ENCODE peak calls at places on chromosomes 11 and 22, in ten cellular contexts. One of them, this sample, is unnamed.

GRCh38 chr22:17847360-17848078 is 73.2 kb upstream of the BID start:
- DNase-seq in right atrium auricular region: no peak
- DNase-seq in DND-41: no peak
- DNase-seq in AG04449: no peak
- DNase-seq in fibroblast of mammary gland: no peak
- DNase-seq in neural crest cell: no peak
- DNase-seq in Calu3: no peak
- DNase-seq in AG09319: no peak
- DNase-seq in HCT116: peak; percentile 46
- DNase-seq in astrocyte of the spinal cord: no peak
- DNase-seq in this sample: no peak

GRCh38 chr11:77082838-77083552 is 16.2 kb downstream of the CAPN5 start:
- DNase-seq in Calu3: no peak
- DNase-seq in AG09319: no peak
- DNase-seq in AG04449: no peak
- DNase-seq in fibroblast of mammary gland: peak; percentile 48
- DNase-seq in right atrium auricular region: peak; percentile 84
- DNase-seq in DND-41: peak; percentile 75
- DNase-seq in astrocyte of the spinal cord: no peak
- DNase-seq in HCT116: no peak
- DNase-seq in neural crest cell: no peak
- DNase-seq in this sample: no peak

GRCh38 chr11:8775341-8776133 is 92.9 kb downstream of the RPL27A start:
- DNase-seq in HCT116: no peak
- DNase-seq in AG04449: no peak
- DNase-seq in DND-41: no peak
- DNase-seq in astrocyte of the spinal cord: no peak
- DNase-seq in fibroblast of mammary gland: no peak
- DNase-seq in Calu3: no peak
- DNase-seq in right atrium auricular region: no peak
- DNase-seq in neural crest cell: no peak
- DNase-seq in AG09319: no peak
- DNase-seq in this sample: no peak

GRCh38 chr11:47335733-47336132 is 16.8 kb downstream of the MYBPC3 start:
- DNase-seq in neural crest cell: no peak
- DNase-seq in astrocyte of the spinal cord: no peak
- DNase-seq in Calu3: no peak
- DNase-seq in right atrium auricular region: no peak
- DNase-seq in HCT116: no peak
- DNase-seq in fibroblast of mammary gland: no peak
- DNase-seq in DND-41: no peak
- DNase-seq in AG09319: no peak
- DNase-seq in AG04449: no peak
- DNase-seq in this sample: no peak

GRCh38 chr22:24996420-24996952 is 44.0 kb downstream of the KIAA1671 start:
- DNase-seq in neural crest cell: peak; percentile 16
- DNase-seq in Calu3: peak; percentile 26
- DNase-seq in right atrium auricular region: no peak
- DNase-seq in astrocyte of the spinal cord: peak; percentile 53
- DNase-seq in DND-41: no peak
- DNase-seq in AG09319: no peak
- DNase-seq in HCT116: peak; percentile 49
- DNase-seq in fibroblast of mammary gland: peak; percentile 23
- DNase-seq in AG04449: no peak
- DNase-seq in this sample: no peak

GRCh38 chr11:78350101-78350645 is 67.4 kb downstream of the GAB2 start:
- DNase-seq in AG09319: no peak
- DNase-seq in right atrium auricular region: no peak
- DNase-seq in DND-41: peak; percentile 51
- DNase-seq in AG04449: no peak
- DNase-seq in neural crest cell: no peak
- DNase-seq in Calu3: no peak
- DNase-seq in HCT116: no peak
- DNase-seq in astrocyte of the spinal cord: peak; percentile 39
- DNase-seq in fibroblast of mammary gland: peak; percentile 28
- DNase-seq in this sample: peak; percentile 2

GRCh38 chr11:119148855-119149370 is at the start of gene ABCG4:
- DNase-seq in HCT116: no peak
- DNase-seq in Calu3: no peak
- DNase-seq in DND-41: peak; percentile 26
- DNase-seq in right atrium auricular region: no peak
- DNase-seq in astrocyte of the spinal cord: no peak
- DNase-seq in AG04449: no peak
- DNase-seq in neural crest cell: peak; percentile 31
- DNase-seq in fibroblast of mammary gland: no peak
- DNase-seq in AG09319: no peak
- DNase-seq in this sample: no peak

GRCh38 chr11:78961938-78962701 is 387.5 kb upstream of the NARS2 start:
- DNase-seq in neural crest cell: peak; percentile 61
- DNase-seq in DND-41: no peak
- DNase-seq in Calu3: no peak
- DNase-seq in fibroblast of mammary gland: peak; percentile 30
- DNase-seq in HCT116: no peak
- DNase-seq in AG09319: no peak
- DNase-seq in astrocyte of the spinal cord: peak; percentile 71
- DNase-seq in right atrium auricular region: no peak
- DNase-seq in AG04449: no peak
- DNase-seq in this sample: no peak

GRCh38 chr11:3217751-3218482 is 696 bp downstream of the MRGPRG start:
- DNase-seq in HCT116: no peak
- DNase-seq in neural crest cell: no peak
- DNase-seq in AG04449: no peak
- DNase-seq in right atrium auricular region: no peak
- DNase-seq in AG09319: no peak
- DNase-seq in DND-41: no peak
- DNase-seq in Calu3: no peak
- DNase-seq in astrocyte of the spinal cord: no peak
- DNase-seq in fibroblast of mammary gland: no peak
- DNase-seq in this sample: no peak

GRCh38 chr11:3216027-3216525 is 2.5 kb downstream of the MRGPRG start:
- DNase-seq in DND-41: no peak
- DNase-seq in right atrium auricular region: no peak
- DNase-seq in HCT116: no peak
- DNase-seq in astrocyte of the spinal cord: no peak
- DNase-seq in neural crest cell: no peak
- DNase-seq in Calu3: no peak
- DNase-seq in AG04449: no peak
- DNase-seq in fibroblast of mammary gland: no peak
- DNase-seq in AG09319: no peak
- DNase-seq in this sample: no peak

GRCh38 chr11:3213659-3214419 is 4.8 kb downstream of the MRGPRG start:
- DNase-seq in fibroblast of mammary gland: no peak
- DNase-seq in DND-41: no peak
- DNase-seq in AG09319: no peak
- DNase-seq in Calu3: no peak
- DNase-seq in neural crest cell: no peak
- DNase-seq in HCT116: no peak
- DNase-seq in right atrium auricular region: no peak
- DNase-seq in AG04449: no peak
- DNase-seq in astrocyte of the spinal cord: no peak
- DNase-seq in this sample: no peak

GRCh38 chr11:3214420-3214699 is 4.3 kb downstream of the MRGPRG start:
- DNase-seq in fibroblast of mammary gland: no peak
- DNase-seq in astrocyte of the spinal cord: no peak
- DNase-seq in right atrium auricular region: no peak
- DNase-seq in AG04449: no peak
- DNase-seq in HCT116: no peak
- DNase-seq in DND-41: no peak
- DNase-seq in neural crest cell: no peak
- DNase-seq in AG09319: no peak
- DNase-seq in Calu3: no peak
- DNase-seq in this sample: no peak

DNA sequence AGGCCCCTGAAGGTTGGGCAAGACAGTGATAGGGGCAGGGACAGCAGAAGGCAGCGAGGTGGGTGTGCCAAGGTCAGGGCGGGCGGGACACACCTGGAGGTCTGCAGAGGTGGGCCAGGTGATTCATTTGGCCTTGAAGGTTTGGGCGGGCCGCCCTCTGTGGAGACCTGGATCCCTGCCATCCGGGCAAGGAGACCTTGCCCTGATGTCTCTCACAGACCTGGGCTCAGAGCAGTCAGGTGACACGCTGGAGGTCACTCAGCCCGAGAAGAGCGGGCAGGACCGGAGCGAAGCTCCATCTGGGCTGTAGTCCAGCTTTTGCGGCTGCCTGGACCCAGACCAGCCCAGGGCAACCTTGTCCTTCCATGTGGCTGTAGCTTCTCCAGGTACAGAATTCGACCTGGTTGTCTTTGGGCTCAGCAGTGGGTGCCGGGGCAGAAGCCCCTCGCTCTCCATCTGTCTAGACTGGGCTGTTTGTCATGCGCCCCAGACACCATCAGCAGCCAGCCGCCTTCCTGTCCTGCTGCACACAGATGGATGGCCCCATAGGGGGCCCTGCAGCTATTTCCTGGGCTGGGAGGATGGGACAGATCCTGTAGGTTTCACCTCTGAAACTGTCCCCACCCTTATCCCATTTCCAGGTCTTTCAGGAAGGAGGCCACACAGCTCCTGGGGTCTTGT is 3.1 kb downstream of the MRGPRG start:
- DNase-seq in HCT116: no peak
- DNase-seq in AG09319: no peak
- DNase-seq in AG04449: no peak
- DNase-seq in Calu3: no peak
- DNase-seq in right atrium auricular region: no peak
- DNase-seq in astrocyte of the spinal cord: no peak
- DNase-seq in DND-41: no peak
- DNase-seq in fibroblast of mammary gland: no peak
- DNase-seq in neural crest cell: no peak
- DNase-seq in this sample: no peak
- TF ChIP-seq CTCF in HCT116: no peak
- TF ChIP-seq CTCF in AG09319: no peak
- TF ChIP-seq CTCF in AG04449: no peak
- TF ChIP-seq CTCF in Calu3: no peak
- TF ChIP-seq CTCF in right atrium auricular region: no peak
- TF ChIP-seq CTCF in astrocyte of the spinal cord: no peak
- TF ChIP-seq CTCF in DND-41: no peak
- TF ChIP-seq CTCF in fibroblast of mammary gland: no peak
- TF ChIP-seq CTCF in neural crest cell: no peak
- TF ChIP-seq CTCF in this sample: no peak

GRCh38 chr11:34356918-34357645 is 728 bp downstream of the ABTB2 start:
- DNase-seq in AG09319: no peak
- DNase-seq in right atrium auricular region: peak; percentile 68
- DNase-seq in astrocyte of the spinal cord: peak; percentile 66
- DNase-seq in fibroblast of mammary gland: peak; percentile 55
- DNase-seq in HCT116: no peak
- DNase-seq in AG04449: no peak
- DNase-seq in Calu3: peak; percentile 51
- DNase-seq in neural crest cell: peak; percentile 53
- DNase-seq in DND-41: no peak
- DNase-seq in this sample: peak; percentile 45

GRCh38 chr11:34355726-34356125 is 2.1 kb downstream of the ABTB2 start:
- DNase-seq in astrocyte of the spinal cord: no peak
- DNase-seq in AG04449: no peak
- DNase-seq in AG09319: no peak
- DNase-seq in Calu3: no peak
- DNase-seq in neural crest cell: no peak
- DNase-seq in right atrium auricular region: no peak
- DNase-seq in HCT116: no peak
- DNase-seq in fibroblast of mammary gland: no peak
- DNase-seq in DND-41: no peak
- DNase-seq in this sample: no peak

GRCh38 chr11:34354782-34355181 is 3.0 kb downstream of the ABTB2 start:
- DNase-seq in neural crest cell: no peak
- DNase-seq in astrocyte of the spinal cord: no peak
- DNase-seq in right atrium auricular region: no peak
- DNase-seq in Calu3: peak; percentile 32
- DNase-seq in fibroblast of mammary gland: peak; percentile 58
- DNase-seq in DND-41: no peak
- DNase-seq in AG04449: no peak
- DNase-seq in HCT116: no peak
- DNase-seq in AG09319: no peak
- DNase-seq in this sample: no peak

GRCh38 chr11:34356576-34356917 is 1.3 kb downstream of the ABTB2 start:
- DNase-seq in Calu3: peak; percentile 28
- DNase-seq in AG04449: no peak
- DNase-seq in AG09319: no peak
- DNase-seq in astrocyte of the spinal cord: peak; percentile 60
- DNase-seq in right atrium auricular region: no peak
- DNase-seq in DND-41: no peak
- DNase-seq in fibroblast of mammary gland: peak; percentile 27
- DNase-seq in neural crest cell: peak; percentile 16
- DNase-seq in HCT116: no peak
- DNase-seq in this sample: peak; percentile 28

GRCh38 chr11:34356130-34356529 is 1.7 kb downstream of the ABTB2 start:
- DNase-seq in AG04449: no peak
- DNase-seq in Calu3: no peak
- DNase-seq in right atrium auricular region: no peak
- DNase-seq in HCT116: no peak
- DNase-seq in fibroblast of mammary gland: no peak
- DNase-seq in neural crest cell: no peak
- DNase-seq in AG09319: no peak
- DNase-seq in DND-41: no peak
- DNase-seq in astrocyte of the spinal cord: no peak
- DNase-seq in this sample: no peak
- TF ChIP-seq CTCF in AG04449: no peak
- TF ChIP-seq CTCF in Calu3: no peak
- TF ChIP-seq CTCF in right atrium auricular region: no peak
- TF ChIP-seq CTCF in HCT116: peak; percentile 5
- TF ChIP-seq CTCF in fibroblast of mammary gland: no peak
- TF ChIP-seq CTCF in neural crest cell: no peak
- TF ChIP-seq CTCF in AG09319: no peak
- TF ChIP-seq CTCF in DND-41: peak; percentile 13
- TF ChIP-seq CTCF in astrocyte of the spinal cord: peak; percentile 18
- TF ChIP-seq CTCF in this sample: no peak

GRCh38 chr11:102111011-102111786 is 952 bp downstream of the YAP1 start:
- DNase-seq in neural crest cell: peak; percentile 86
- DNase-seq in AG04449: no peak
- DNase-seq in fibroblast of mammary gland: peak; percentile 69
- DNase-seq in right atrium auricular region: peak; percentile 76
- DNase-seq in HCT116: no peak
- DNase-seq in DND-41: no peak
- DNase-seq in astrocyte of the spinal cord: peak; percentile 88
- DNase-seq in Calu3: peak; percentile 84
- DNase-seq in AG09319: peak; percentile 63
- DNase-seq in this sample: peak; percentile 48
- TF ChIP-seq CTCF in neural crest cell: no peak
- TF ChIP-seq CTCF in AG04449: peak; percentile 45
- TF ChIP-seq CTCF in fibroblast of mammary gland: no peak
- TF ChIP-seq CTCF in right atrium auricular region: peak; percentile 45
- TF ChIP-seq CTCF in HCT116: no peak
- TF ChIP-seq CTCF in DND-41: no peak
- TF ChIP-seq CTCF in astrocyte of the spinal cord: no peak
- TF ChIP-seq CTCF in Calu3: no peak
- TF ChIP-seq CTCF in AG09319: peak; percentile 22
- TF ChIP-seq CTCF in this sample: peak; percentile 51

GRCh38 chr11:131041331-131042040 is 125.2 kb upstream of the SNX19 start:
- DNase-seq in right atrium auricular region: no peak
- DNase-seq in Calu3: peak; percentile 2
- DNase-seq in fibroblast of mammary gland: peak; percentile 62
- DNase-seq in DND-41: no peak
- DNase-seq in HCT116: no peak
- DNase-seq in neural crest cell: no peak
- DNase-seq in AG04449: no peak
- DNase-seq in AG09319: no peak
- DNase-seq in astrocyte of the spinal cord: no peak
- DNase-seq in this sample: no peak

GRCh38 chr11:131042041-131042390 is 125.7 kb upstream of the SNX19 start:
- DNase-seq in DND-41: no peak
- DNase-seq in neural crest cell: no peak
- DNase-seq in fibroblast of mammary gland: peak; percentile 57
- DNase-seq in HCT116: no peak
- DNase-seq in AG04449: no peak
- DNase-seq in right atrium auricular region: no peak
- DNase-seq in Calu3: no peak
- DNase-seq in astrocyte of the spinal cord: no peak
- DNase-seq in AG09319: no peak
- DNase-seq in this sample: no peak

GRCh38 chr11:131036544-131036943 is 120.3 kb upstream of the SNX19 start:
- DNase-seq in HCT116: no peak
- DNase-seq in AG09319: no peak
- DNase-seq in Calu3: no peak
- DNase-seq in neural crest cell: no peak
- DNase-seq in DND-41: no peak
- DNase-seq in astrocyte of the spinal cord: no peak
- DNase-seq in fibroblast of mammary gland: no peak
- DNase-seq in right atrium auricular region: no peak
- DNase-seq in AG04449: no peak
- DNase-seq in this sample: no peak

GRCh38 chr11:131037873-131038272 is 121.6 kb upstream of the SNX19 start:
- DNase-seq in Calu3: no peak
- DNase-seq in DND-41: no peak
- DNase-seq in right atrium auricular region: no peak
- DNase-seq in HCT116: no peak
- DNase-seq in AG04449: no peak
- DNase-seq in neural crest cell: no peak
- DNase-seq in AG09319: no peak
- DNase-seq in astrocyte of the spinal cord: no peak
- DNase-seq in fibroblast of mammary gland: peak; percentile 8
- DNase-seq in this sample: no peak

DNA sequence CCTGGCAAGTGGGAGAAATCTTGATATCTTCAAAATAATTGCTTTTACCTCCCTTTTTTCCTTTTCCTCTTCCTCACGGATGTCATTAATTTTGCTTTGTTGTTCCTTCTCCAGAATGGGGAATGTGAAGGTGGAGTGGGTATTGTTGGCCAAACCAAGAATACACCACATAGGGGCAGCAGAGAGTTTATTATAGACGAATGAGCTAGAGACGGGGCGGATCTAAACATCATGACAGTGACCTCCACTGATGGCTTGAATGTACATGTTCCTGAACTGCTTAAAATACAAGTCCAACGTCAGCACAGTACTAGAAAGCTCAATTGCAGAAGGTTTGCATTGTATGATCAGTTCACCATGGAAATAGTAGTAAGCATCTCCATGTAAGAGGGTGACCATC is 122.3 kb upstream of the SNX19 start:
- DNase-seq in DND-41: no peak
- DNase-seq in fibroblast of mammary gland: peak; percentile 28
- DNase-seq in AG04449: no peak
- DNase-seq in AG09319: no peak
- DNase-seq in neural crest cell: no peak
- DNase-seq in astrocyte of the spinal cord: no peak
- DNase-seq in right atrium auricular region: no peak
- DNase-seq in Calu3: no peak
- DNase-seq in HCT116: no peak
- DNase-seq in this sample: peak; percentile 16
- TF ChIP-seq CTCF in DND-41: peak; percentile 34
- TF ChIP-seq CTCF in fibroblast of mammary gland: peak; percentile 31
- TF ChIP-seq CTCF in AG04449: no peak
- TF ChIP-seq CTCF in AG09319: peak; percentile 10
- TF ChIP-seq CTCF in neural crest cell: peak; percentile 51
- TF ChIP-seq CTCF in astrocyte of the spinal cord: peak; percentile 15
- TF ChIP-seq CTCF in right atrium auricular region: peak; percentile 24
- TF ChIP-seq CTCF in Calu3: no peak
- TF ChIP-seq CTCF in HCT116: peak; percentile 18
- TF ChIP-seq CTCF in this sample: peak; percentile 66

This sample was measured in HFFc6.